ENCODE peak calls at places on chromosomes 2 and 18, in nine cellular contexts. One of them, this sample, is unnamed.

GRCh38 chr2:159773426-159773825 is 24.6 kb downstream of the CD302 start:
- DNase-seq in mesenchymal stem cell: no peak
- DNase-seq in GM23248: peak
- DNase-seq in keratinocyte: no peak
- DNase-seq in neuronal stem cell: no peak
- DNase-seq in GM23338: no peak
- DNase-seq in IMR-90: peak
- DNase-seq in endothelial cell of umbilical vein: no peak
- DNase-seq in hepatocyte: no peak
- DNase-seq in this sample: peak

GRCh38 chr2:7692657-7693161 is 775.5 kb downstream of the RNF144A start:
- DNase-seq in mesenchymal stem cell: peak
- DNase-seq in GM23338: no peak
- DNase-seq in IMR-90: peak
- DNase-seq in GM23248: peak
- DNase-seq in endothelial cell of umbilical vein: no peak
- DNase-seq in neuronal stem cell: no peak
- DNase-seq in keratinocyte: peak
- DNase-seq in hepatocyte: no peak
- DNase-seq in this sample: no peak

GRCh38 chr2:60354713-60355112 is 198.7 kb downstream of the BCL11A start:
- DNase-seq in endothelial cell of umbilical vein: no peak
- DNase-seq in keratinocyte: peak
- DNase-seq in GM23248: no peak
- DNase-seq in neuronal stem cell: no peak
- DNase-seq in GM23338: no peak
- DNase-seq in IMR-90: no peak
- DNase-seq in mesenchymal stem cell: no peak
- DNase-seq in hepatocyte: no peak
- DNase-seq in this sample: no peak

GRCh38 chr2:107757223-107757622 is 69.5 kb upstream of the RGPD4 start:
- DNase-seq in hepatocyte: no peak
- DNase-seq in GM23338: peak
- DNase-seq in GM23248: no peak
- DNase-seq in neuronal stem cell: no peak
- DNase-seq in IMR-90: no peak
- DNase-seq in keratinocyte: no peak
- DNase-seq in endothelial cell of umbilical vein: no peak
- DNase-seq in mesenchymal stem cell: no peak
- DNase-seq in this sample: no peak

GRCh38 chr2:129732630-129733026 is 246.8 kb upstream of the RAB6C start:
- DNase-seq in neuronal stem cell: no peak
- DNase-seq in endothelial cell of umbilical vein: no peak
- DNase-seq in hepatocyte: no peak
- DNase-seq in keratinocyte: no peak
- DNase-seq in GM23338: no peak
- DNase-seq in mesenchymal stem cell: no peak
- DNase-seq in IMR-90: no peak
- DNase-seq in GM23248: no peak
- DNase-seq in this sample: no peak

GRCh38 chr2:236717719-236718118 is 148.1 kb downstream of the ACKR3 start:
- DNase-seq in endothelial cell of umbilical vein: no peak
- DNase-seq in neuronal stem cell: no peak
- DNase-seq in GM23338: no peak
- DNase-seq in IMR-90: no peak
- DNase-seq in GM23248: no peak
- DNase-seq in hepatocyte: no peak
- DNase-seq in mesenchymal stem cell: no peak
- DNase-seq in keratinocyte: no peak
- DNase-seq in this sample: peak

GRCh38 chr18:49662506-49662905 is 100.6 kb downstream of the LIPG start:
- DNase-seq in keratinocyte: no peak
- DNase-seq in GM23338: no peak
- DNase-seq in IMR-90: no peak
- DNase-seq in GM23248: no peak
- DNase-seq in hepatocyte: no peak
- DNase-seq in mesenchymal stem cell: no peak
- DNase-seq in neuronal stem cell: no peak
- DNase-seq in endothelial cell of umbilical vein: no peak
- DNase-seq in this sample: no peak

GRCh38 chr2:12554235-12555011 is 162.3 kb upstream of the TRIB2 start:
- DNase-seq in keratinocyte: no peak
- DNase-seq in GM23248: no peak
- DNase-seq in endothelial cell of umbilical vein: no peak
- DNase-seq in GM23338: no peak
- DNase-seq in hepatocyte: no peak
- DNase-seq in neuronal stem cell: peak
- DNase-seq in mesenchymal stem cell: peak
- DNase-seq in IMR-90: no peak
- DNase-seq in this sample: no peak

GRCh38 chr2:46377287-46377605 is 80.0 kb downstream of the EPAS1 start:
- DNase-seq in endothelial cell of umbilical vein: no peak
- DNase-seq in IMR-90: no peak
- DNase-seq in GM23248: no peak
- DNase-seq in GM23338: no peak
- DNase-seq in mesenchymal stem cell: no peak
- DNase-seq in hepatocyte: no peak
- DNase-seq in keratinocyte: no peak
- DNase-seq in neuronal stem cell: no peak
- DNase-seq in this sample: no peak

GRCh38 chr2:41854227-41854626 is 193.6 kb upstream of the PKDCC start:
- DNase-seq in GM23248: peak
- DNase-seq in mesenchymal stem cell: no peak
- DNase-seq in hepatocyte: no peak
- DNase-seq in keratinocyte: no peak
- DNase-seq in endothelial cell of umbilical vein: no peak
- DNase-seq in IMR-90: peak
- DNase-seq in neuronal stem cell: no peak
- DNase-seq in GM23338: no peak
- DNase-seq in this sample: no peak

GRCh38 chr2:151961558-151961957 is 133.3 kb upstream of the ARL5A start:
- DNase-seq in GM23338: no peak
- DNase-seq in mesenchymal stem cell: no peak
- DNase-seq in hepatocyte: no peak
- DNase-seq in IMR-90: no peak
- DNase-seq in GM23248: no peak
- DNase-seq in keratinocyte: no peak
- DNase-seq in endothelial cell of umbilical vein: no peak
- DNase-seq in neuronal stem cell: no peak
- DNase-seq in this sample: no peak

GRCh38 chr18:36412778-36413177 is 115.3 kb downstream of the FHOD3 start:
- DNase-seq in hepatocyte: peak
- DNase-seq in GM23248: peak
- DNase-seq in neuronal stem cell: no peak
- DNase-seq in keratinocyte: no peak
- DNase-seq in GM23338: peak
- DNase-seq in IMR-90: no peak
- DNase-seq in mesenchymal stem cell: no peak
- DNase-seq in endothelial cell of umbilical vein: no peak
- DNase-seq in this sample: no peak

GRCh38 chr2:9629222-9630000 is 1.4 kb downstream of the YWHAQ start:
- DNase-seq in GM23248: peak
- DNase-seq in neuronal stem cell: peak
- DNase-seq in hepatocyte: peak
- DNase-seq in mesenchymal stem cell: peak
- DNase-seq in endothelial cell of umbilical vein: peak
- DNase-seq in keratinocyte: no peak
- DNase-seq in GM23338: no peak
- DNase-seq in IMR-90: peak
- DNase-seq in this sample: peak

GRCh38 chr2:100610381-100610831 is 47.6 kb downstream of the PDCL3 start:
- DNase-seq in IMR-90: peak
- DNase-seq in hepatocyte: peak
- DNase-seq in GM23248: peak
- DNase-seq in mesenchymal stem cell: peak
- DNase-seq in endothelial cell of umbilical vein: peak
- DNase-seq in GM23338: peak
- DNase-seq in neuronal stem cell: peak
- DNase-seq in keratinocyte: no peak
- DNase-seq in this sample: peak

GRCh38 chr18:62788111-62788510 is 72.8 kb downstream of the PHLPP1 start:
- DNase-seq in IMR-90: no peak
- DNase-seq in keratinocyte: no peak
- DNase-seq in endothelial cell of umbilical vein: no peak
- DNase-seq in mesenchymal stem cell: no peak
- DNase-seq in neuronal stem cell: no peak
- DNase-seq in GM23338: peak
- DNase-seq in GM23248: no peak
- DNase-seq in hepatocyte: no peak
- DNase-seq in this sample: no peak

GRCh38 chr18:62784966-62785413 is 69.6 kb downstream of the PHLPP1 start:
- DNase-seq in hepatocyte: no peak
- DNase-seq in GM23338: no peak
- DNase-seq in GM23248: peak
- DNase-seq in IMR-90: peak
- DNase-seq in mesenchymal stem cell: peak
- DNase-seq in endothelial cell of umbilical vein: no peak
- DNase-seq in keratinocyte: no peak
- DNase-seq in neuronal stem cell: no peak
- DNase-seq in this sample: no peak

GRCh38 chr18:62786689-62787088 is 71.3 kb downstream of the PHLPP1 start:
- DNase-seq in GM23338: no peak
- DNase-seq in endothelial cell of umbilical vein: no peak
- DNase-seq in IMR-90: no peak
- DNase-seq in neuronal stem cell: no peak
- DNase-seq in keratinocyte: no peak
- DNase-seq in GM23248: no peak
- DNase-seq in hepatocyte: no peak
- DNase-seq in mesenchymal stem cell: no peak
- DNase-seq in this sample: no peak

GRCh38 chr18:62790836-62791772 is 75.8 kb downstream of the PHLPP1 start:
- DNase-seq in neuronal stem cell: no peak
- DNase-seq in mesenchymal stem cell: peak
- DNase-seq in hepatocyte: no peak
- DNase-seq in GM23248: peak
- DNase-seq in IMR-90: peak
- DNase-seq in keratinocyte: no peak
- DNase-seq in GM23338: no peak
- DNase-seq in endothelial cell of umbilical vein: no peak
- DNase-seq in this sample: no peak

DNA sequence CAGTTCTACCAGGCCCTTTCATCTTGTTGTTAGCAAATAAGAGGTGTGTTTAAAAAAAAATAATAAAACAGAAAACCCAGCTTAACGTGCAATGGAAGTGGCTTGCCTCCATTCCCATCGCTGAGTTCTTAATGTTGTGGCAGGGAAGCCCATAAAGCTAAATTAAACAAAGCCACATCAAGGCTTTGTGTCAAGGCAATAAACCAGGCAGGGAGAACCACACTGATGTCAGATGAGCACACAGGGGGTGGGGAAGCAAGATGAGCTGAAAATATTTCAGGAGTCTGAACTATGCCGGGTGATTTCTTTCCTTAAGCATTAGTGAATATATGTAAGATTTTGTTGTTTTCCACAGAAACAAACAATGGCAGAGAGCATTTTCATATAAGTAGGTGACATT is 73.5 kb downstream of the PHLPP1 start:
- DNase-seq in endothelial cell of umbilical vein: no peak
- DNase-seq in hepatocyte: peak
- DNase-seq in keratinocyte: no peak
- DNase-seq in GM23248: no peak
- DNase-seq in GM23338: no peak
- DNase-seq in IMR-90: no peak
- DNase-seq in neuronal stem cell: no peak
- DNase-seq in mesenchymal stem cell: peak
- DNase-seq in this sample: no peak
- H2AFZ ChIP-seq in endothelial cell of umbilical vein: no peak
- H2AFZ ChIP-seq in hepatocyte: no peak
- H2AFZ ChIP-seq in keratinocyte: no peak
- H2AFZ ChIP-seq in GM23248: no peak
- H2AFZ ChIP-seq in GM23338: no peak
- H2AFZ ChIP-seq in IMR-90: no peak
- H2AFZ ChIP-seq in neuronal stem cell: no peak
- H2AFZ ChIP-seq in mesenchymal stem cell: no peak
- H2AFZ ChIP-seq in this sample: no peak

GRCh38 chr2:182426082-182426914 is 538 bp downstream of the PDE1A start:
- DNase-seq in hepatocyte: peak
- DNase-seq in GM23338: no peak
- DNase-seq in neuronal stem cell: no peak
- DNase-seq in mesenchymal stem cell: peak
- DNase-seq in keratinocyte: no peak
- DNase-seq in endothelial cell of umbilical vein: no peak
- DNase-seq in IMR-90: peak
- DNase-seq in GM23248: peak
- DNase-seq in this sample: no peak
- H3K4me3 ChIP-seq in hepatocyte: no peak
- H3K4me3 ChIP-seq in GM23338: no peak
- H3K4me3 ChIP-seq in neuronal stem cell: no peak
- H3K4me3 ChIP-seq in mesenchymal stem cell: no peak
- H3K4me3 ChIP-seq in keratinocyte: no peak
- H3K4me3 ChIP-seq in endothelial cell of umbilical vein: no peak
- H3K4me3 ChIP-seq in IMR-90: peak
- H3K4me3 ChIP-seq in GM23248: peak
- H3K4me3 ChIP-seq in this sample: no peak

GRCh38 chr2:68206779-68207178 is 45.6 kb downstream of the PPP3R1 start:
- DNase-seq in IMR-90: no peak
- DNase-seq in endothelial cell of umbilical vein: no peak
- DNase-seq in keratinocyte: no peak
- DNase-seq in GM23248: no peak
- DNase-seq in mesenchymal stem cell: no peak
- DNase-seq in neuronal stem cell: no peak
- DNase-seq in hepatocyte: no peak
- DNase-seq in GM23338: no peak
- DNase-seq in this sample: no peak

GRCh38 chr2:68200157-68200787 is 42.6 kb downstream of the PNO1 start:
- DNase-seq in GM23338: no peak
- DNase-seq in neuronal stem cell: no peak
- DNase-seq in keratinocyte: no peak
- DNase-seq in GM23248: no peak
- DNase-seq in hepatocyte: no peak
- DNase-seq in IMR-90: no peak
- DNase-seq in endothelial cell of umbilical vein: no peak
- DNase-seq in mesenchymal stem cell: peak
- DNase-seq in this sample: no peak

DNA sequence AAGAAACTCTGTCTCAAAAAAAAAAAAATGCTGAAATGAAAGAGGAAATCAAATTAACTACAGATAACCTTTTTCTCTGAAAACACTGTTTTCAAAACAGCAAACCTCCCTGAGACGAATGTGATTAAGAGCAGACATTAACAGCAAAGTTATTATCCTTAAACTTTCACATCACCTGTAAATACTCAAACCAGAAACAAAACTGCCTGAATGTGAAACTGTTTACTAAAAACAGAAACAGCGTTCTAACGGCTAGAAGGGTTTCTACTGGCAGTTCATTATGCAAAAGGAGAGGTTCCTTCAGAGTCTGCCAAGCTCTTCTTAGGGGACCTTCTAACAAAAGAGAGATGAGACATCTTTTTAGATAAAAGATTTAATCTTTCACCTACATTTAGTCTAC is 45.9 kb downstream of the PNO1 start:
- DNase-seq in keratinocyte: no peak
- DNase-seq in hepatocyte: no peak
- DNase-seq in IMR-90: no peak
- DNase-seq in endothelial cell of umbilical vein: no peak
- DNase-seq in mesenchymal stem cell: no peak
- DNase-seq in GM23248: no peak
- DNase-seq in GM23338: no peak
- DNase-seq in neuronal stem cell: no peak
- DNase-seq in this sample: no peak
- H3K4me2 ChIP-seq in keratinocyte: no peak
- H3K4me2 ChIP-seq in hepatocyte: no peak
- H3K4me2 ChIP-seq in IMR-90: peak
- H3K4me2 ChIP-seq in endothelial cell of umbilical vein: no peak
- H3K4me2 ChIP-seq in mesenchymal stem cell: no peak
- H3K4me2 ChIP-seq in GM23248: no peak
- H3K4me2 ChIP-seq in GM23338: no peak
- H3K4me2 ChIP-seq in neuronal stem cell: no peak
- H3K4me2 ChIP-seq in this sample: no peak

GRCh38 chr2:58981237-58981636 is 740.1 kb upstream of the FANCL start:
- DNase-seq in IMR-90: no peak
- DNase-seq in GM23338: no peak
- DNase-seq in endothelial cell of umbilical vein: no peak
- DNase-seq in GM23248: no peak
- DNase-seq in neuronal stem cell: no peak
- DNase-seq in hepatocyte: no peak
- DNase-seq in keratinocyte: no peak
- DNase-seq in mesenchymal stem cell: no peak
- DNase-seq in this sample: no peak
- H2AFZ ChIP-seq in IMR-90: no peak
- H2AFZ ChIP-seq in GM23338: no peak
- H2AFZ ChIP-seq in endothelial cell of umbilical vein: no peak
- H2AFZ ChIP-seq in GM23248: no peak
- H2AFZ ChIP-seq in neuronal stem cell: no peak
- H2AFZ ChIP-seq in hepatocyte: no peak
- H2AFZ ChIP-seq in keratinocyte: no peak
- H2AFZ ChIP-seq in mesenchymal stem cell: no peak
- H2AFZ ChIP-seq in this sample: no peak

This sample was measured in PC-9.